ENCODE peak calls at places on chromosomes 6 and 20, in six cellular contexts. C, R, U, I, T and Q are unnamed samples.

GRCh38 chr6:91562955-91563354 is 976.1 kb upstream of the MAP3K7 start:
- DNase-seq in T (no peak), I (no peak), U (no peak), C (no peak), R (no peak), Q (no peak)

GRCh38 chr20:43914286-43914685 is 366 bp upstream of the TOX2 start:
- DNase-seq in C (no peak), I (no peak), R (no peak), U (no peak), T (no peak), Q (no peak)

GRCh38 chr6:105452924-105453756 is 50.3 kb upstream of the PREP start:
- DNase-seq in C (peak; percentile 5), I (no peak), T (no peak), U (peak; percentile 30), R (no peak), Q (no peak)

GRCh38 chr20:61037498-61037897 is 214.6 kb upstream of the CDH4 start:
- DNase-seq in T (no peak), I (no peak), U (no peak), C (no peak), R (no peak), Q (no peak)

GRCh38 chr6:18471232-18471964 is 84.2 kb downstream of the RNF144B start:
- DNase-seq in C (no peak), I (no peak), T (no peak), U (no peak), R (no peak), Q (no peak)

GRCh38 chr6:29746846-29747687 is 23.8 kb downstream of the HLA-F start:
- DNase-seq in R (no peak), T (no peak), U (no peak), C (no peak), I (no peak), Q (no peak)

GRCh38 chr20:18267815-18268214 is 20.5 kb upstream of the ZNF133 start:
- DNase-seq in C (no peak), U (no peak), R (no peak), T (no peak), I (no peak), Q (no peak)

GRCh38 chr6:90460067-90460466 is 126.8 kb downstream of the MAP3K7 start:
- DNase-seq in R (no peak), U (no peak), I (no peak), T (no peak), C (no peak), Q (no peak)

GRCh38 chr6:168122011-168122410 is 43.0 kb upstream of the FRMD1 start:
- DNase-seq in T (no peak), U (no peak), I (no peak), R (no peak), C (no peak), Q (no peak)

GRCh38 chr6:44653761-44654218 is 266.3 kb downstream of the CDC5L start:
- DNase-seq in C (no peak), I (no peak), R (no peak), U (no peak), T (no peak), Q (no peak)

GRCh38 chr20:17287503-17287902 is 60.7 kb downstream of the PCSK2 start:
- DNase-seq in I (no peak), R (no peak), U (no peak), C (no peak), T (no peak), Q (no peak)

GRCh38 chr6:9002833-9003232 is 567.5 kb upstream of the SLC35B3 start:
- DNase-seq in R (no peak), I (no peak), T (no peak), C (no peak), U (no peak), Q (no peak)

GRCh38 chr6:108113557-108114519 is 39.3 kb upstream of the OSTM1 start:
- DNase-seq in I (peak; percentile 70), U (no peak), C (no peak), R (no peak), T (peak; percentile 26), Q (peak; percentile 66)

GRCh38 chr6:151722342-151722741 is 85.1 kb upstream of the ESR1 start:
- DNase-seq in U (no peak), R (no peak), C (no peak), I (no peak), T (no peak), Q (no peak)

GRCh38 chr20:41171736-41172295 is 34.5 kb downstream of the PLCG1 start:
- DNase-seq in R (no peak), I (no peak), U (no peak), T (no peak), C (no peak), Q (no peak)

GRCh38 chr6:6661684-6662083 is 73.2 kb downstream of the LY86 start:
- DNase-seq in C (no peak), R (peak; percentile 55), I (peak; percentile 82), U (no peak), T (peak; percentile 99), Q (peak; percentile 45)

GRCh38 chr20:54234991-54235390 is 27.1 kb downstream of the PFDN4 start:
- DNase-seq in I (no peak), C (no peak), R (no peak), U (no peak), T (peak; percentile 64), Q (no peak)

GRCh38 chr6:158834675-158835385 is 15.7 kb upstream of the EZR start:
- DNase-seq in R (no peak), C (no peak), I (no peak), U (no peak), T (no peak), Q (no peak)

GRCh38 chr6:161138545-161139303 is 135.1 kb downstream of the AGPAT4 start:
- DNase-seq in R (peak; percentile 5), I (no peak), U (no peak), T (no peak), C (no peak), Q (no peak)

GRCh38 chr6:147950623-147950987 is 392.0 kb upstream of the SASH1 start:
- DNase-seq in T (no peak), C (no peak), U (no peak), I (peak; percentile 77), R (no peak), Q (no peak)

GRCh38 chr6:30957716-30958115 is 16.9 kb downstream of the MUCL3 start:
- DNase-seq in T (no peak), R (no peak), U (no peak), C (no peak), I (no peak), Q (no peak)

GRCh38 chr6:47741807-47742206 is 40.0 kb upstream of the OPN5 start:
- DNase-seq in U (no peak), I (peak; percentile 48), R (no peak), T (no peak), C (no peak), Q (peak; percentile 14)

GRCh38 chr20:24653306-24653705 is 183.9 kb downstream of the SYNDIG1 start:
- DNase-seq in I (no peak), U (no peak), C (no peak), R (no peak), T (no peak), Q (no peak)

GRCh38 chr6:37502703-37503485 is 3.2 kb upstream of the CCDC167 start:
- DNase-seq in C (no peak), R (peak; percentile 56), I (no peak), U (no peak), T (peak; percentile 82), Q (no peak)

GRCh38 chr20:16349518-16350295 is 223.5 kb downstream of the KIF16B start:
- DNase-seq in T (no peak), C (no peak), R (no peak), I (peak; percentile 4), U (no peak), Q (no peak)

GRCh38 chr6:139888691-139889122 is 514.3 kb upstream of the CITED2 start:
- DNase-seq in C (no peak), I (peak; percentile 43), U (no peak), R (no peak), T (no peak), Q (no peak)

GRCh38 chr6:78436335-78436734 is 431.0 kb upstream of the IRAK1BP1 start:
- DNase-seq in I (peak; percentile 25), R (no peak), U (no peak), C (no peak), T (no peak), Q (peak; percentile 47)

GRCh38 chr6:156557269-156557885 is 219.8 kb upstream of the ARID1B start:
- DNase-seq in C (no peak), T (peak; percentile 39), U (no peak), I (peak; percentile 16), R (peak; percentile 85), Q (peak; percentile 50)